ENCODE peak calls at places on chromosomes 1 and 21, in nine cellular contexts. M is fibroblast of the aortic adventitia; N is HCT116; O is adipocyte; A is CD4-positive, CD25-positive, alpha-beta regulatory T cell; C is suprapubic skin; I is IMR-90; F is GM12865; S is GM12864. Q is an unnamed sample.

GRCh38 chr1:186218661-186219352 is 156.2 kb downstream of the TPR start:
- DNase-seq in S (no peak), O (no peak), C (no peak), N (no peak), F (no peak), I (no peak), A (no peak), M (no peak), Q (no peak)

GRCh38 chr1:234721476-234722266 is 111.7 kb upstream of the IRF2BP2 start:
- DNase-seq in O (peak), A (no peak), I (peak), N (no peak), C (peak), M (peak), S (no peak), F (no peak), Q (peak)

GRCh38 chr21:42351626-42352432 is 1.0 kb upstream of the TFF2 start:
- DNase-seq in N (no peak), M (no peak), O (no peak), F (no peak), S (no peak), I (no peak), A (no peak), C (no peak), Q (no peak)

GRCh38 chr1:244291171-244291866 is 160.4 kb downstream of the ADSS2 start:
- DNase-seq in C (no peak), M (no peak), I (no peak), A (no peak), S (no peak), O (no peak), F (no peak), N (no peak), Q (no peak)

GRCh38 chr1:78716186-78716585 is 66.6 kb downstream of the IFI44 start:
- DNase-seq in N (no peak), S (no peak), C (no peak), O (peak), A (no peak), M (peak), I (peak), F (no peak), Q (no peak)

GRCh38 chr1:226064168-226064815 is 1.8 kb downstream of the H3-3A start:
- DNase-seq in A (no peak), C (no peak), I (no peak), O (peak), F (no peak), M (peak), N (no peak), S (no peak), Q (peak)

GRCh38 chr1:172813330-172813729 is 154.4 kb downstream of the FASLG start:
- DNase-seq in M (no peak), C (no peak), S (no peak), O (no peak), N (no peak), I (no peak), A (no peak), F (no peak), Q (no peak)

GRCh38 chr1:24201941-24202440 is 14.9 kb upstream of the IFNLR1 start:
- DNase-seq in S (no peak), F (peak), C (peak), O (peak), A (peak), I (peak), M (peak), N (peak), Q (peak)

GRCh38 chr1:14479865-14480264 is 118.6 kb upstream of the KAZN start:
- DNase-seq in A (no peak), M (peak), N (no peak), F (no peak), C (no peak), O (no peak), S (no peak), I (no peak), Q (no peak)

GRCh38 chr1:195105773-195106172 is 1502.5 kb downstream of the KCNT2 start:
- DNase-seq in A (no peak), I (peak), M (no peak), F (no peak), O (no peak), N (no peak), S (no peak), C (no peak), Q (no peak)

GRCh38 chr1:89608627-89609338 is 24.1 kb upstream of the LRRC8C start:
- DNase-seq in C (no peak), N (no peak), F (no peak), M (no peak), O (no peak), S (no peak), A (peak), I (no peak), Q (no peak)

GRCh38 chr1:70866522-70867256 is 180.9 kb downstream of the PTGER3 start:
- DNase-seq in C (no peak), N (no peak), F (no peak), M (no peak), S (no peak), O (no peak), A (no peak), I (no peak), Q (no peak)

GRCh38 chr1:113140588-113141446 is 67.8 kb downstream of the LRIG2 start:
- DNase-seq in O (peak), F (peak), N (peak), M (peak), I (peak), A (peak), S (peak), C (no peak), Q (peak)

GRCh38 chr1:24622218-24622617 is 20.9 kb upstream of the SRRM1 start:
- DNase-seq in I (no peak), M (no peak), A (no peak), N (no peak), O (no peak), F (no peak), S (no peak), C (no peak), Q (no peak)

GRCh38 chr1:153393926-153394325 is 3.1 kb upstream of the S100A8 start:
- DNase-seq in M (no peak), F (no peak), O (no peak), C (no peak), A (no peak), S (no peak), I (no peak), N (no peak), Q (no peak)

GRCh38 chr1:3113047-3113740 is 44.2 kb downstream of the PRDM16 start:
- DNase-seq in C (no peak), S (no peak), F (no peak), M (no peak), O (no peak), N (no peak), A (no peak), I (no peak), Q (no peak)

GRCh38 chr1:117137281-117137680 is 15.7 kb upstream of the TRIM45 start:
- DNase-seq in C (no peak), M (no peak), A (no peak), N (no peak), I (no peak), F (no peak), S (no peak), O (no peak), Q (no peak)

GRCh38 chr1:218686258-218686657 is 341.1 kb downstream of the TGFB2 start:
- DNase-seq in I (peak), S (no peak), M (peak), N (no peak), C (no peak), O (peak), A (no peak), F (no peak), Q (no peak)

GRCh38 chr1:55402117-55402516 is 187.0 kb upstream of the USP24 start:
- DNase-seq in A (no peak), F (no peak), S (no peak), M (peak), I (peak), N (no peak), C (no peak), O (peak), Q (peak)

GRCh38 chr1:70411360-70411844 is 334 bp downstream of the CTH start:
- DNase-seq in C (peak), O (peak), A (no peak), I (peak), S (no peak), M (peak), N (no peak), F (no peak), Q (no peak)

GRCh38 chr1:199551967-199552565 is 475.4 kb upstream of the NR5A2 start:
- DNase-seq in F (peak), I (peak), C (no peak), A (no peak), M (peak), N (peak), S (peak), O (peak), Q (peak)

GRCh38 chr1:119293777-119294176 is 74.8 kb upstream of the HAO2 start:
- DNase-seq in F (no peak), A (no peak), I (no peak), N (no peak), S (no peak), C (no peak), O (no peak), M (no peak), Q (no peak)

GRCh38 chr1:47783638-47784293 is 213.4 kb downstream of the TRABD2B start:
- DNase-seq in F (no peak), O (no peak), M (no peak), S (no peak), A (no peak), N (no peak), I (no peak), C (no peak), Q (no peak)

GRCh38 chr1:70143052-70143659 is 62.2 kb downstream of the LRRC40 start:
- DNase-seq in M (peak), I (peak), O (peak), F (no peak), S (no peak), C (no peak), N (no peak), A (no peak), Q (no peak)

GRCh38 chr1:25003000-25003399 is 72.9 kb upstream of the RUNX3 start:
- DNase-seq in F (no peak), A (no peak), I (no peak), S (no peak), C (no peak), M (no peak), N (no peak), O (no peak), Q (no peak)

GRCh38 chr1:41464886-41465285 is 19.6 kb downstream of the EDN2 start:
- DNase-seq in I (no peak), A (no peak), M (no peak), S (no peak), F (no peak), O (no peak), N (no peak), C (no peak), Q (no peak)

GRCh38 chr1:65948609-65949229 is 156.0 kb downstream of the PDE4B start:
- DNase-seq in A (no peak), C (no peak), S (no peak), N (peak), I (peak), O (peak), F (no peak), M (peak), Q (peak)

GRCh38 chr1:230108580-230108979 is 41.5 kb downstream of the GALNT2 start:
- DNase-seq in A (no peak), O (no peak), F (no peak), S (no peak), M (no peak), C (no peak), I (no peak), N (no peak), Q (no peak)

GRCh38 chr1:231626951-231627614 is 493 bp downstream of the DISC1 start:
- DNase-seq in C (peak), S (no peak), M (peak), O (peak), A (peak), N (no peak), I (peak), F (peak), Q (peak)

DNA sequence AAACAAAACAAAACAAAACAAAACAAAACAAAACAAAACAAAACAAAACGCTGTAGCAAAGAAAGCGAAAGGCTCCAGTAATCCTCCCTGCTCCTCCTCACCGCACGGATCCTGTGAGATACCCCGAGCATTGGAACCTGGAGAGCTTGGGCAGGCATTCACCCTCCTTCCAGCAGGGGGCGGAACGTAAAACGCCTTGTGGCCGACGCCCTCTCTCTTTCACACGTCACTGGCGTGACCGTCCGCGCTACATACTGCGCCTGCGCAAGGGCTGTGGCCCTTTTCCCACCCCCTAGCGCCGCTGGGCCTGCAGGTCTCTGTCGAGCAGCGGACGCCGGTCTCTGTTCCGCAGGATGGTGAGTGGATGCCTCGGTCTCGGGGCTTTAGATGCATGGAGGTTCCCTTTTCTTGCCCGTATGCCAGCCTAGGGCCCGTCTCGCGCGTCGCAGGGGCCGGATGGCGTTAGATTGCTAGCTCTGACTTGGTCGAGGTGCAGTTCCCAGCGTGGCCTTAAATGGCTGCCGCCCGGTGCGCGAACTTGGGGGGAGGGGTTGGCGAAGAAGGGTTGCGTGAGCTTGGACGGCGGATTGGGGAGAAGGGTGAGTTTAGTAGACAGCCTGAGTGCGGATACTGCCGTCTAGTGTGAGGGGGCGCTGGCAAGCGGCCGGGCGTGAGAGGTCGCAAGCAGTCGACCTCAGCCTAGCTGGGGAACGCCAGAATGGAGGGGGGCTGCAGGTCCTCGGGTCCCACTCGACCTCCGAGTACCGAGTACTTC is at the start of gene RPL5:
- DNase-seq in C (peak), O (peak), S (peak), A (peak), I (peak), M (peak), N (peak), F (peak), Q (peak)
- H3K4me3 ChIP-seq in C (peak), O (peak), S (peak), A (peak), I (peak), M (peak), N (peak), F (peak), Q (peak)

GRCh38 chr1:202163281-202164270 is 3.2 kb upstream of the PTPN7 start:
- DNase-seq in M (no peak), A (no peak), F (no peak), N (no peak), C (no peak), O (no peak), S (no peak), I (no peak), Q (no peak)

GRCh38 chr1:202162418-202163280 is 2.2 kb upstream of the PTPN7 start:
- DNase-seq in M (no peak), F (no peak), N (no peak), C (no peak), A (no peak), I (no peak), O (no peak), S (no peak), Q (no peak)

GRCh38 chr1:202165942-202166843 is 5.8 kb upstream of the PTPN7 start:
- DNase-seq in O (no peak), F (no peak), A (no peak), M (no peak), C (no peak), I (peak), S (no peak), N (no peak), Q (no peak)

GRCh38 chr1:202164271-202165037 is 4.1 kb upstream of the PTPN7 start:
- DNase-seq in F (peak), A (peak), S (no peak), O (no peak), M (no peak), I (no peak), C (no peak), N (no peak), Q (no peak)

GRCh38 chr1:202165267-202165941 is 5.0 kb upstream of the PTPN7 start:
- DNase-seq in N (no peak), A (no peak), M (no peak), O (no peak), I (no peak), S (no peak), C (no peak), F (no peak), Q (no peak)
- H3K4me3 ChIP-seq in N (no peak), A (peak), M (no peak), O (no peak), I (no peak), S (no peak), C (no peak), F (no peak), Q (no peak)

GRCh38 chr1:238439483-238439882 is 548.8 kb upstream of the ZP4 start:
- DNase-seq in N (no peak), A (no peak), C (no peak), I (no peak), M (no peak), O (no peak), S (no peak), F (no peak), Q (no peak)
- H3K4me3 ChIP-seq in N (no peak), A (no peak), C (no peak), I (no peak), M (no peak), O (no peak), S (no peak), F (no peak), Q (no peak)

DNA sequence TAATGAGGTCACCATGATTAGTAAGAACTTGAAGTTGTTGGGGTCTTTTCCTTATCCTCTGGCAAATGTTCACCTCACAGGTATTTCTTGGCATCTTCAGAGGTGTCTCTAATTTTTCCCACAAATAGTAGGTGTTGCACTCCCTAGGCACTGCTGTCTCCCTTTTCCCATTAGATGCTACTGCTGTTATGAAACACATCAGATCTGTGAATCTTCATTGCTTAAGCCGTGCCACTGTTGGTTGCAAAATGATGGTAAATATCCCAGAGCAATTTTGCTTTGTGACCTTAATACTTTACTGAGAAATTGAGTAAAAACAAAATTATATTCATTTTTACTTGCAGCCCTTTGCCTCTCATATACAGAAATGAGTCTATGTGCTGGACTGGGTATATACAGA is 169.6 kb downstream of the KCNK2 start:
- DNase-seq in S (no peak), I (no peak), N (no peak), M (no peak), A (no peak), F (no peak), C (no peak), O (no peak), Q (no peak)
- H3K4me3 ChIP-seq in S (no peak), I (no peak), N (no peak), M (no peak), A (no peak), F (no peak), C (no peak), O (no peak), Q (no peak)

DNA sequence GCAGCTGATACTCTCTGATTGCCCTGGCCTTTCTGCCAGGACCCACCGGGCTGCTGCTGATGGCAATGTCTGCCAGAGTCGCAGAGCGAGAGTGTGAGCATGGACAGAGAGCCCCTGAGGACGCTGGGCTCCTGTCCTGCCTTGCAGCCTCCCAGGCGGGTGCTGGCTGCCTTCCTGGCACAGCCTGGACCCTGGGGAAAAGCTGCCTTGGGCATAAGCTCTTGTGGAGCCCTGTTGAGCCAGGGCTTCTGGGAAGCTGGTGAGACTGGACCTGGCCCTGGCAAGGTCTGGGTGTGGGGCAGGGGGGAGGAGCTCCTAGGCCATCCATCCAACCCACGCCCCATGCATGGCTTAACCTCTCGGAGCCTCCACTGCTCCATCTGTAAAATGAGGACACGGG is 105.8 kb upstream of the WNT4 start:
- DNase-seq in F (no peak), C (no peak), I (no peak), M (no peak), A (no peak), S (no peak), O (no peak), N (no peak), Q (no peak)
- H3K4me3 ChIP-seq in F (no peak), C (no peak), I (no peak), M (no peak), A (no peak), S (no peak), O (no peak), N (no peak), Q (no peak)

DNA sequence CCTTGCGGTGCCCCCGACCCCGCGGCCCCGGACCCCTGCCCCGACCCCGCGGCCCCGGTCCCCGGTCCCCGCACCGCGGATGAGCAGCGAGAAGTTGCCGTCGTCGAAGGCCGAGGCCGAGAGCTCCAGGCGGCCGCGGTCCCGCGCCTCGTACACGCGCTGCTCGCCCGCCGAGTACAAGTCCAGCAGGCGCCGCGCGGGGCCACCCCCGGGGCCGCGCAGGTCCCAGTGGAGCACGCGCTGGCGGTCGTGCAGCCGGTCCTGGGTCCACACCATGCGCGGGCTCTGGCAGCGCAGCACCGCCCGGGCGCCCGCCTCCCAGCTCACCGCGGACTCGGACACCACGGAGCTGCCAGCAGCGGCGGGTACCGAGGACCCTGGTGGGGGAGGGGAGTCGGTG is 3.0 kb downstream of the MXRA8 start:
- DNase-seq in M (no peak), O (peak), I (peak), N (no peak), C (no peak), F (no peak), A (no peak), S (no peak), Q (peak)
- H3K4me3 ChIP-seq in M (peak), O (peak), I (peak), N (no peak), C (peak), F (no peak), A (no peak), S (no peak), Q (peak)